ENCODE peak calls at places on chromosomes 2 and 18, in seven cellular contexts. K is germinal center; R is NCI-H1930; Q is stimulated activated CD4-positive, alpha-beta T cell treated with anti-CD3 and anti-CD28 coated beads, Interleukin-12 subunit alpha, Interleukin-12 subunit beta, amount 100 ng/mL, for 4 hours; B is HS-5; A is activated CD4-positive, CD25-positive, alpha-beta regulatory T cell treated with anti-CD3 and anti-CD28 coated beads, Interleukin-2, amount 50 U/mL, for 16 hours; Y is fibroblast of the aortic adventitia. L is an unnamed sample.

GRCh38 chr2:131034122-131035051 is 58.9 kb downstream of the FAM168B start:
- DNase-seq in K (no peak), R (peak), Q (peak), B (no peak), A (no peak), Y (peak), L (no peak)

GRCh38 chr2:215664847-215665525 is 229.1 kb upstream of the FN1 start:
- DNase-seq in K (no peak), R (no peak), Q (no peak), B (peak), A (no peak), Y (peak), L (no peak)

GRCh38 chr2:153408708-153409107 is 69.9 kb downstream of the RPRM start:
- DNase-seq in K (no peak), R (no peak), Q (no peak), B (peak), A (no peak), Y (no peak), L (no peak)

GRCh38 chr2:189829092-189829843 is 45.0 kb downstream of the PMS1 start:
- DNase-seq in K (no peak), R (no peak), Q (no peak), B (no peak), A (no peak), Y (peak), L (no peak)

GRCh38 chr2:128416366-128416765 is 97.7 kb upstream of the HS6ST1 start:
- DNase-seq in K (no peak), R (no peak), Q (no peak), B (no peak), A (no peak), Y (no peak), L (no peak)

GRCh38 chr18:61502472-61502871 is 169.2 kb downstream of the CDH20 start:
- DNase-seq in K (peak), R (peak), Q (no peak), B (peak), A (no peak), Y (peak), L (peak)

GRCh38 chr18:57709335-57709734 is 87.7 kb upstream of the NARS1 start:
- DNase-seq in K (no peak), R (no peak), Q (no peak), B (no peak), A (no peak), Y (no peak), L (no peak)

GRCh38 chr2:160063266-160063665 is 851 bp upstream of the PLA2R1 start:
- DNase-seq in K (no peak), R (no peak), Q (no peak), B (no peak), A (no peak), Y (no peak), L (no peak)

GRCh38 chr2:10773841-10774341 is 38.7 kb downstream of the PDIA6 start:
- DNase-seq in K (no peak), R (no peak), Q (no peak), B (no peak), A (no peak), Y (no peak), L (no peak)

GRCh38 chr18:31738460-31739407 is 21.9 kb downstream of the SLC25A52 start:
- DNase-seq in K (no peak), R (no peak), Q (no peak), B (no peak), A (no peak), Y (no peak), L (no peak)

GRCh38 chr2:181466661-181467576 is 9.7 kb downstream of the ITGA4 start:
- DNase-seq in K (peak), R (peak), Q (peak), B (peak), A (peak), Y (peak), L (peak)

GRCh38 chr2:9740382-9741040 is 102.8 kb upstream of the TAF1B start:
- DNase-seq in K (no peak), R (no peak), Q (no peak), B (no peak), A (no peak), Y (no peak), L (no peak)

GRCh38 chr2:182924311-182924710 is 57.9 kb upstream of the FRZB start:
- DNase-seq in K (no peak), R (no peak), Q (no peak), B (no peak), A (no peak), Y (peak), L (no peak)

GRCh38 chr2:64644240-64645013 is 9.3 kb downstream of the SERTAD2 start:
- DNase-seq in K (peak), R (no peak), Q (peak), B (peak), A (no peak), Y (peak), L (peak)

GRCh38 chr2:195586062-195586713 is 70.8 kb upstream of the SLC39A10 start:
- DNase-seq in K (no peak), R (no peak), Q (no peak), B (no peak), A (no peak), Y (no peak), L (no peak)

L was measured in NCI-H1417 treated with DMSO at 0.1 percent for 48 hours.